ENCODE peak calls at places on chromosomes 3 and 15, in nine cellular contexts. E, F, M, A, L, N, Z, U and H are unnamed samples.

GRCh38 chr3:146195030-146195429 is 34.0 kb upstream of the PLOD2 start:
- DNase-seq in E (no peak), F (no peak), M (no peak), A (no peak), L (no peak), N (no peak), Z (no peak), U (no peak), H (no peak)

GRCh38 chr3:193693774-193694173 is 100.8 kb downstream of the OPA1 start:
- DNase-seq in E (no peak), F (no peak), M (no peak), A (no peak), L (no peak), N (no peak), Z (no peak), U (no peak), H (no peak)

GRCh38 chr15:99410477-99410876 is 155.3 kb upstream of the MEF2A start:
- DNase-seq in E (no peak), F (peak), M (no peak), A (no peak), L (no peak), N (no peak), Z (no peak), U (no peak), H (no peak)

GRCh38 chr3:150920236-150920635 is 15.0 kb upstream of the MINDY4B start:
- DNase-seq in E (no peak), F (no peak), M (no peak), A (no peak), L (peak), N (no peak), Z (no peak), U (peak), H (no peak)

GRCh38 chr15:28003302-28004037 is 95.6 kb downstream of the OCA2 start:
- DNase-seq in E (no peak), F (no peak), M (no peak), A (no peak), L (no peak), N (no peak), Z (no peak), U (no peak), H (no peak)

GRCh38 chr15:62219799-62220198 is 54.7 kb upstream of the C2CD4B start:
- DNase-seq in E (no peak), F (no peak), M (no peak), A (no peak), L (no peak), N (no peak), Z (no peak), U (no peak), H (no peak)

GRCh38 chr3:155382396-155383042 is 89.0 kb upstream of the STRIT1 start:
- DNase-seq in E (peak), F (peak), M (no peak), A (peak), L (peak), N (peak), Z (no peak), U (peak), H (peak)

GRCh38 chr15:46091860-46092450 is 457.1 kb downstream of the SQOR start:
- DNase-seq in E (peak), F (no peak), M (no peak), A (peak), L (peak), N (no peak), Z (no peak), U (no peak), H (peak)

GRCh38 chr3:37853691-37854413 is 7.8 kb upstream of the CTDSPL start:
- DNase-seq in E (no peak), F (no peak), M (no peak), A (no peak), L (no peak), N (no peak), Z (no peak), U (peak), H (no peak)

GRCh38 chr3:129558076-129558771 is 15.2 kb downstream of the H1-8 start:
- DNase-seq in E (no peak), F (no peak), M (no peak), A (no peak), L (no peak), N (no peak), Z (no peak), U (no peak), H (peak)

GRCh38 chr3:107224001-107224596 is 153.1 kb upstream of the CCDC54 start:
- DNase-seq in E (no peak), F (no peak), M (no peak), A (no peak), L (no peak), N (no peak), Z (no peak), U (no peak), H (no peak)

GRCh38 chr15:66848666-66849392 is 146.8 kb downstream of the SMAD6 start:
- DNase-seq in E (no peak), F (no peak), M (no peak), A (no peak), L (no peak), N (no peak), Z (no peak), U (no peak), H (no peak)

GRCh38 chr3:4355401-4356224 is 52.4 kb downstream of the SETMAR start:
- DNase-seq in E (peak), F (no peak), M (no peak), A (no peak), L (no peak), N (no peak), Z (no peak), U (no peak), H (no peak)

GRCh38 chr3:170470063-170471006 is 51.7 kb downstream of the CLDN11 start:
- DNase-seq in E (no peak), F (no peak), M (no peak), A (peak), L (peak), N (peak), Z (no peak), U (no peak), H (peak)

GRCh38 chr3:15535757-15536156 is 14.3 kb upstream of the COLQ start:
- DNase-seq in E (no peak), F (no peak), M (no peak), A (peak), L (peak), N (no peak), Z (peak), U (no peak), H (peak)

GRCh38 chr3:81468385-81468784 is 293.1 kb downstream of the GBE1 start:
- DNase-seq in E (no peak), F (no peak), M (no peak), A (no peak), L (no peak), N (no peak), Z (no peak), U (no peak), H (no peak)

GRCh38 chr15:73957276-73957675 is 31.0 kb downstream of the LOXL1 start:
- DNase-seq in E (no peak), F (peak), M (no peak), A (no peak), L (no peak), N (no peak), Z (no peak), U (no peak), H (no peak)

GRCh38 chr3:175068587-175068986 is 209.5 kb downstream of the NAALADL2 start:
- DNase-seq in E (no peak), F (no peak), M (no peak), A (no peak), L (no peak), N (no peak), Z (no peak), U (no peak), H (no peak)

GRCh38 chr3:76991165-76991564 is 48.7 kb upstream of the ROBO2 start:
- DNase-seq in E (no peak), F (no peak), M (no peak), A (no peak), L (peak), N (no peak), Z (no peak), U (peak), H (peak)

GRCh38 chr15:29569533-29570092 is 252.7 kb downstream of the TJP1 start:
- DNase-seq in E (no peak), F (no peak), M (no peak), A (no peak), L (no peak), N (no peak), Z (no peak), U (no peak), H (no peak)

GRCh38 chr3:163951397-163951987 is 1126.8 kb downstream of the SI start:
- DNase-seq in E (no peak), F (no peak), M (no peak), A (no peak), L (peak), N (no peak), Z (no peak), U (no peak), H (no peak)

GRCh38 chr3:147616998-147617619 is 207.9 kb downstream of the ZIC1 start:
- DNase-seq in E (no peak), F (no peak), M (no peak), A (no peak), L (peak), N (no peak), Z (no peak), U (no peak), H (peak)

GRCh38 chr3:37096292-37096691 is 78.1 kb downstream of the LRRFIP2 start:
- DNase-seq in E (no peak), F (no peak), M (no peak), A (no peak), L (peak), N (peak), Z (no peak), U (no peak), H (peak)

GRCh38 chr3:107111889-107112288 is 265.4 kb upstream of the CCDC54 start:
- DNase-seq in E (no peak), F (no peak), M (no peak), A (no peak), L (no peak), N (no peak), Z (no peak), U (no peak), H (no peak)

GRCh38 chr3:128222771-128223386 is 69.6 kb downstream of the EEFSEC start:
- DNase-seq in E (no peak), F (no peak), M (no peak), A (no peak), L (no peak), N (no peak), Z (no peak), U (no peak), H (no peak)

GRCh38 chr3:123753321-123753720 is 130.8 kb downstream of the MYLK start:
- DNase-seq in E (no peak), F (no peak), M (no peak), A (no peak), L (no peak), N (no peak), Z (no peak), U (no peak), H (no peak)

GRCh38 chr3:46942079-46942478 is 34.5 kb downstream of the CCDC12 start:
- DNase-seq in E (no peak), F (no peak), M (no peak), A (no peak), L (no peak), N (no peak), Z (no peak), U (no peak), H (no peak)

GRCh38 chr15:71662306-71662705 is 148.0 kb upstream of the NR2E3 start:
- DNase-seq in E (no peak), F (no peak), M (no peak), A (peak), L (no peak), N (no peak), Z (no peak), U (no peak), H (no peak)

GRCh38 chr3:192409203-192409837 is 318.0 kb downstream of the FGF12 start:
- DNase-seq in E (peak), F (peak), M (no peak), A (no peak), L (no peak), N (no peak), Z (no peak), U (no peak), H (peak)

GRCh38 chr3:45659661-45660566 is 29.3 kb upstream of the SACM1L start:
- DNase-seq in E (peak), F (peak), M (no peak), A (peak), L (peak), N (no peak), Z (peak), U (no peak), H (peak)

GRCh38 chr3:183254816-183255730 is 2.0 kb downstream of the B3GNT5 start:
- DNase-seq in E (no peak), F (no peak), M (no peak), A (no peak), L (peak), N (no peak), Z (no peak), U (no peak), H (peak)

GRCh38 chr3:81761904-81762565 is 590 bp upstream of the GBE1 start:
- DNase-seq in E (no peak), F (no peak), M (no peak), A (no peak), L (no peak), N (no peak), Z (no peak), U (no peak), H (peak)

GRCh38 chr3:122416966-122417365 is 1.1 kb upstream of the WDR5B start:
- DNase-seq in E (no peak), F (no peak), M (no peak), A (no peak), L (peak), N (no peak), Z (no peak), U (no peak), H (peak)

GRCh38 chr3:137946341-137946973 is 63.5 kb upstream of the CLDN18 start:
- DNase-seq in E (peak), F (peak), M (peak), A (peak), L (peak), N (peak), Z (peak), U (peak), H (peak)

GRCh38 chr15:67025719-67026118 is 39.7 kb upstream of the SMAD3 start:
- DNase-seq in E (no peak), F (no peak), M (no peak), A (no peak), L (peak), N (no peak), Z (no peak), U (no peak), H (peak)

GRCh38 chr3:23685484-23686258 is 120.1 kb upstream of the UBE2E1 start:
- DNase-seq in E (no peak), F (no peak), M (no peak), A (peak), L (peak), N (peak), Z (no peak), U (peak), H (peak)

GRCh38 chr15:95375281-95375680 is 955.2 kb upstream of the NR2F2 start:
- DNase-seq in E (no peak), F (no peak), M (no peak), A (no peak), L (no peak), N (no peak), Z (no peak), U (no peak), H (no peak)